ENCODE peak calls at places on chromosomes 11 and 22, in four cellular contexts. D, A, G and K are unnamed samples.

GRCh38 chr11:87281496-87281895 is 243.8 kb downstream of the TMEM135 start:
- DNase-seq in D (peak), A (no peak), G (no peak), K (no peak)

GRCh38 chr22:19176175-19176630 is 2.3 kb downstream of the SLC25A1 start:
- DNase-seq in D (no peak), A (no peak), G (no peak), K (no peak)

GRCh38 chr22:17108256-17109112 is 12.7 kb downstream of the TMEM121B start:
- DNase-seq in D (no peak), A (no peak), G (no peak), K (no peak)

GRCh38 chr22:37026325-37026724 is 6.8 kb downstream of the MPST start:
- DNase-seq in D (no peak), A (no peak), G (peak), K (no peak)

GRCh38 chr11:57778318-57779037 is 16.9 kb downstream of the CTNND1 start:
- DNase-seq in D (peak), A (no peak), G (no peak), K (no peak)

GRCh38 chr22:17336061-17336460 is 33.2 kb upstream of the CECR2 start:
- DNase-seq in D (no peak), A (no peak), G (no peak), K (no peak)

GRCh38 chr22:48742191-48742555 is 1085.5 kb downstream of the BRD1 start:
- DNase-seq in D (no peak), A (no peak), G (no peak), K (no peak)

GRCh38 chr11:19803506-19803998 is 90.9 kb downstream of the NAV2 start:
- DNase-seq in D (no peak), A (no peak), G (peak), K (no peak)

GRCh38 chr11:124867700-124868099 is 2.5 kb downstream of the ROBO3 start:
- DNase-seq in D (peak), A (no peak), G (peak), K (no peak)

GRCh38 chr11:12598330-12599256 is 75.6 kb upstream of the TEAD1 start:
- DNase-seq in D (no peak), A (no peak), G (no peak), K (no peak)

GRCh38 chr11:2564588-2565440 is 120.0 kb downstream of the KCNQ1 start:
- DNase-seq in D (no peak), A (no peak), G (no peak), K (no peak)